ENCODE peak calls at places on chromosomes 6 and 20, in six cellular contexts. A is CD8-positive, alpha-beta T cell; F is tibial nerve; H is endodermal cell; B is aorta; D is psoas muscle. V is an unnamed sample. For H3K27me3, H3K4me1 and H3K9me3, the result is how much of the 10 kb centered on the place peaks cover.

GRCh38 chr20:62776692-62777527 is 19.4 kb upstream of the MRGBP start:
- DNase-seq in A (no peak), F (no peak), H (peak), B (no peak), D (no peak), V (no peak)

GRCh38 chr6:158053377-158054313 is 72.0 kb downstream of the SYNJ2 start:
- DNase-seq in A (no peak), F (no peak), H (no peak), B (no peak), D (no peak), V (no peak)

GRCh38 chr20:4946585-4947378 is 54.5 kb downstream of the SLC23A2 start:
- DNase-seq in A (no peak), F (no peak), H (no peak), B (no peak), D (no peak), V (no peak)

GRCh38 chr20:63454729-63455567 is 17.5 kb downstream of the KCNQ2 start:
- DNase-seq in A (no peak), F (no peak), H (no peak), B (no peak), D (no peak), V (no peak)

GRCh38 chr20:32761831-32762753 is at the start of gene DNMT3B:
- DNase-seq in A (peak), F (peak), H (peak), B (peak), D (peak), V (peak)

GRCh38 chr6:72721346-72721745 is 99.5 kb downstream of the KCNQ5 start:
- DNase-seq in A (no peak), F (no peak), H (no peak), B (no peak), D (no peak), V (no peak)

GRCh38 chr6:14818422-14818884 is 427.4 kb upstream of the JARID2 start:
- DNase-seq in A (no peak), F (no peak), H (no peak), B (no peak), D (no peak), V (no peak)

GRCh38 chr6:13708679-13709261 is 2.9 kb downstream of the RANBP9 start:
- DNase-seq in A (no peak), F (peak), H (no peak), B (no peak), D (no peak), V (no peak)

GRCh38 chr20:42649716-42650115 is 540.0 kb downstream of the PTPRT start:
- DNase-seq in A (no peak), F (no peak), H (no peak), B (no peak), D (no peak), V (no peak)

GRCh38 chr20:7650481-7650880 is 289.8 kb downstream of the HAO1 start:
- DNase-seq in A (no peak), F (peak), H (no peak), B (no peak), D (no peak), V (no peak)

DNA sequence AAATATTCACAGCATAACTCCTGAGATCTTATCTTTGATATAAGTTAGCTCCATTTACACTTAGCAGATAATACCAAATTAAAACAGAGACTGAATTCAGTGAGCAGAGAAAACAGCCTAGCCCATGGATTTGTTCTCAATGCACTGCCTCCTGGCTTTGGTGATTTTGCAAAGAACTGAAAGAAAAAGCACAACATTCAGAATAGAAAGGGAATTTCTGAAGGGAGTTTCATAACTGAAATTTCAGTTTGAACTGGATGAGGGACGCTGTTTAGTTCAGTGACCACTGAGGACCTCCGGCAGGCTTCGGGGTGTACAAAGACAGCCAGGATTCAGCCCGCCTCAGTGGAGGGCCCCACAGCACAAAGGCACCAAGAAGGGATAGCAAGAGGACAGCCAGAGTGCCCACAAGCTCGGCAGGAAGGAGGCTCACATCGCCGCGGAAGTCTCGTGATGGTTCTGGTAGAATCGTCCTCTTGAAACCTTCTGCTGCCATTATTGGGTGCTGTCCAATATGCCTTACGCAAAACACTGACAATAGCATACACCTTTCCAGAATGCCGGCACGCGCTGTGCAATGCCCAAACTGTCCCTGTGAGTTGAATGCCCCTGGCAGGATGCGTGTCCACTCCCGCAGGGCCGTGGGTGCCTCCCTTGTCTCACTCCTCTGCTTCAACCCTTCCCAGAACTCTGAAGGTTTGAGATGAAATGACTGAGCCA is 9.7 kb upstream of the IRF4 start:
- DNase-seq in A (no peak), F (no peak), H (no peak), B (no peak), D (no peak), V (no peak)
- H3K27me3 ChIP-seq in A (under half), F (under half), H (under half), B (under half), D (under half), V (under half)

DNA sequence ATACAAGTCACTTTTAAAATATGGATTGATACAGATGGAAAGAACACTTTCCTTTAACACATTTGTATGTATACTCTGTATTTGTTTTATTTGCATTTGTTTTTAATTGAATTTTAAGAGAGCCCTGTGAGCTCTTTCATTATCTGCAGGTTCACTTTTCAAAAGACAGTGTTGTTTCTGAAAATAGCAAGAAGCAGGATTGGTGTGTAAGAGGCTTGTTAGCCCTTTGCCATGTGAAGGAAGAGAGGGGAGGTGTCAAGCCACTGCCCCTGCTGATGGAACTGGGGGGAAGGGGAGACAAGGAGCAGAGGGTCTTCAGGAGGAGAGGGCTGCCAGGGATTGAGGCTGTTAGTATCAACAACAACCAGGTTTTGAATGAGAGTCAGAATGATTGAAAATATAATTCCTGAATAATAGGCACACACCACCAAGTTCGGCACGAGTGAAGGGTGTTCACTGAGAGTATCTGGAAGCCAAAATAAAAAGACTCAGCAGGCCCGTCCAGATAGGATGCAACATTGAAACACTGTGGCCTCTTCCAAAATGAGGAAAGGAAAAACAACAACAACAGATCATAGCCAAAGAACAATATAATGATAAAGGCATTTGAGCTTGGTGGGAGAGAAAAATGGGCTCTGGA is 12.6 kb upstream of the PBOV1 start:
- DNase-seq in A (no peak), F (no peak), H (no peak), B (no peak), D (no peak), V (no peak)
- H3K4me1 ChIP-seq in A (under half), F (under half), H (under half), B (under half), D (under half), V (under half)

GRCh38 chr6:167647750-167648470 is 178.8 kb upstream of the AFDN start:
- DNase-seq in A (no peak), F (no peak), H (no peak), B (peak), D (no peak), V (no peak)

GRCh38 chr6:167645383-167645782 is 181.3 kb upstream of the AFDN start:
- DNase-seq in A (no peak), F (no peak), H (no peak), B (no peak), D (no peak), V (no peak)

GRCh38 chr6:167649486-167649885 is 177.2 kb upstream of the AFDN start:
- DNase-seq in A (no peak), F (no peak), H (no peak), B (no peak), D (no peak), V (no peak)

GRCh38 chr6:167648506-167649278 is 178.0 kb upstream of the AFDN start:
- DNase-seq in A (no peak), F (no peak), H (no peak), B (no peak), D (no peak), V (no peak)

DNA sequence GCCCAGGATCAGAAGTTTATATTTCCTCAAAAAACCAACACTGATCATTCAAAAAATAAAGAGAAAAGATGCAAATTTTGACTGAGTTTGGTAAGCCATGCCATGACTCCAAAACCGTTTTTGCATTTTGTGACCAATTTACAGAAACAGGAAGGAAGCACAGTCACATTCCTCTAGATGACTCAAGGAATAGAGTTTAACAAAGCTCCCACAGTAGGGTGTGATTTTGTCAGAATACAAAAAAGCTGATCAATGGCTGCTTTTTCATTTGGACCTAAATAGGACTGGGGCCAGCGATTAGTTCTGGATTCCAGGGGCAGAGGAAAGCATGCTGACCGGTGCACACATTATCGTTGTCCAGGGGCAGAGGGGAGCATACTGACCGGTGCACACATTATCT is 179.4 kb upstream of the AFDN start:
- DNase-seq in A (no peak), F (no peak), H (no peak), B (no peak), D (no peak), V (peak)
- H3K9me3 ChIP-seq in A (under half), F (under half), H (under half), B (under half), D (under half), V (under half)

GRCh38 chr6:3510178-3510577 is 53.3 kb upstream of the SLC22A23 start:
- DNase-seq in A (no peak), F (no peak), H (no peak), B (no peak), D (no peak), V (no peak)

GRCh38 chr6:3510617-3511016 is 53.8 kb upstream of the SLC22A23 start:
- DNase-seq in A (no peak), F (no peak), H (no peak), B (no peak), D (no peak), V (no peak)

GRCh38 chr6:3513416-3513815 is 56.6 kb upstream of the SLC22A23 start:
- DNase-seq in A (no peak), F (no peak), H (no peak), B (no peak), D (no peak), V (no peak)

GRCh38 chr6:3515669-3516068 is 58.8 kb upstream of the SLC22A23 start:
- DNase-seq in A (no peak), F (no peak), H (no peak), B (no peak), D (no peak), V (no peak)

DNA sequence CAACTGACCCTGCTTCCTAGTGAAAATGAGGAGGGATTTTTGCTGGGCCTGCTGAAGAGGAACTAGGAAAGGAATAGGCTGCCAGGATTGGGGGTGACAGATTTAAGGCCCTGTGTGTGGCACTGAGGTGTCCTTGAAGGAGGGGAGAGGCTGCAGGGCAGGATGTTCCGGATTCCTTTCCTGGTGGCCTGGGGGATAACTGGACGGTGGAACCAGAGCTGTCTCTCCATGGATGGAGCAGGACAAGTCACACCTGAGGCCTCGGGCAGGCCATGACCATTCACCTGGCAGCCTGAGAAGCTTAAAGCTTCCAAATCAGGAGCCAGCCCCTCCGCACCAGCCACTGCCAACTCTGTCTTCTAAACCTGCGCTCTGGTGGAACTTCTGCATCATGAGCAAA is 56.0 kb upstream of the SLC22A23 start:
- DNase-seq in A (no peak), F (no peak), H (no peak), B (no peak), D (no peak), V (no peak)
- H3K27me3 ChIP-seq in A (under half), F (under half), H (under half), B (under half), D (under half), V (under half)

GRCh38 chr6:75089921-75090320 is 115.9 kb downstream of the COL12A1 start:
- DNase-seq in A (no peak), F (no peak), H (no peak), B (no peak), D (no peak), V (no peak)

GRCh38 chr6:75098709-75099108 is 107.1 kb downstream of the COL12A1 start:
- DNase-seq in A (no peak), F (peak), H (no peak), B (peak), D (peak), V (peak)

GRCh38 chr6:75096986-75097385 is 108.9 kb downstream of the COL12A1 start:
- DNase-seq in A (no peak), F (no peak), H (no peak), B (no peak), D (no peak), V (no peak)

GRCh38 chr6:75090574-75090973 is 115.3 kb downstream of the COL12A1 start:
- DNase-seq in A (no peak), F (no peak), H (no peak), B (no peak), D (no peak), V (no peak)

GRCh38 chr6:75094614-75095321 is 111.1 kb downstream of the COL12A1 start:
- DNase-seq in A (no peak), F (no peak), H (no peak), B (no peak), D (no peak), V (peak)
- H3K4me1 ChIP-seq in A (under half), F (under half), H (under half), B (under half), D (under half), V (under half)

GRCh38 chr6:46443623-46444022 is 47.6 kb downstream of the RCAN2 start:
- DNase-seq in A (no peak), F (no peak), H (no peak), B (no peak), D (no peak), V (no peak)
- H3K9me3 ChIP-seq in A (under half), F (under half), H (under half), B (under half), D (under half), V (under half)

DNA sequence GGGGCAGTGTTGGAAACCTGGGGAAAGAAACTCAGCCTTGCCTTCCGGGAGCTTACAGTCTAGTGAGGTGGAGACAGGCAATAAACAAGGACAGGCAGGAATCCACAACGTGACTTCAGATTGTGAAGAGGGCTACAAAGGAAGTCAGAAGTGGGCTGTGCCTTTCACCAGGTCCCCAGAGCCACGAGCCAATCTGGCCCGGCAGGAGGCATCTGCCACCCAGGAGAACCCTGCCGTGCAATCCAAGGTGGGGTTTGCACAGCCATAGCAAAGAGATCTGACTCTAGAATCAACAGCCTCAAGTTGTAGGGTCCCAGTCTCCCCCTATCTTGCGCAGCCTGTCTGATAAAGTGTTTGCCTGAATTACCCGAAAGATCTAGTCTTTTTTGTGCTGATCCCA is 5.5 kb downstream of the SLC32A1 start:
- DNase-seq in A (no peak), F (no peak), H (no peak), B (no peak), D (no peak), V (no peak)
- H3K27me3 ChIP-seq in A (half or more), F (under half), H (half or more), B (under half), D (half or more), V (half or more)

DNA sequence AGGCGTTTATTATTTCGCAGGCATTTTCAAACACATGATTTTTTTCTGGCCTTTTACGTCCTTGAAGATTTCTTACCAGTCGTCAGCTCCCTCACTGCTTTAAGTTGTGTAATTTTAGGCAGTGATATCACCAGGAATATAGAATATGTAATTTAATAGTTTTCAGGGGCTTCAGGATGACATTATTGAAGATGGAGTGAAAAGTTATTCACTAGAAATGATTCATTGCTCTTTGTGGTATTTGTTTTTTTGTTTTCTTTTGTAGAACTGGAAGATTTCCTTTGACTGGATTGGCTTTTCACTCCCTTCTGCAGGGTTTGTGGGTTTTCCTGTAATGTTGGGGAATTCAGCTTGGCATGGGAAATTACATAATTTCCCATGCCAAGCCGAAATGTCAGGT is 2.0 kb downstream of the LRRC1 start:
- DNase-seq in A (no peak), F (no peak), H (no peak), B (no peak), D (no peak), V (no peak)
- H3K4me1 ChIP-seq in A (under half), F (under half), H (under half), B (under half), D (under half), V (under half)

GRCh38 chr20:34023937-34024732 is 30.4 kb downstream of the RALY start:
- DNase-seq in A (no peak), F (no peak), H (no peak), B (no peak), D (no peak), V (no peak)
- H3K9me3 ChIP-seq in A (under half), F (under half), H (under half), B (under half), D (under half), V (under half)

DNA sequence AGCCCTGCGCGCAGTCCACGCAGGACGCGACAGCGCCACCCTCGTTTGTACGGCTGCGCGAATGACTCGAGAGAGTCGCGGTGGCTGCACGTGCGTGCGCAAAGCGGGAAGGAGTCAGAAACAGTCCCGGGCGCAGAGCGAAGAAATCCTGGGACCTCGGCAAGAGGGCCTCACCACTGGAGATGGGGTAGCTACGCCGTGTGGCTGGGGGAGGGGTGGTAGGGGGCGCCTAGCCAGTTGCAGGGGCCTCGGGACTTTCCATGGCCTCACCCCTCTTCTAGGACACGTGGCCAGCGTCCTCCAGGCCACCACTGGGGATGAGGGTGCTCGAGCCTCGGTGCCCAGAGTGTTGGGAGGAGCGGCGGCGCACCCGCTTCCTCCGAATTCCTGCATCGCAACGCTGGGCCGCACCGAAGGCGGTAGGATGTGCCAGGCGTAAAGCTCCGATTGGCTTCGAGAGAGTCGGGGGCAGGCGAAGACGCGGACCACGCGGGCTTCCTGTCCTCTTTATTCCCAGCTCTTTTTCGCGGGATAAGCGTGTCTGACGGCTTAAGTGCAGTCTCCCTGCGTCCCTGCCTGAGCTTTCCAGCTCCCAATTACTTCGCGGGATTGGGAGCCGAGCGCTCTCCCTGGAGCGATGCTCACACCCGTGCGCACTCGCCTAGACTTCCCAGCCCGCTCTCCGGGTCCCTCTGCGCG is 38.7 kb downstream of the NCR2 start:
- DNase-seq in A (no peak), F (no peak), H (peak), B (no peak), D (no peak), V (no peak)
- H3K27me3 ChIP-seq in A (under half), F (under half), H (half or more), B (under half), D (half or more), V (under half)

V was measured in SJSA1.